ENCODE peak calls at places on chromosomes 7 and 10, in eight cellular contexts. F, R, I, S, W, H, C and O are unnamed samples.

GRCh38 chr7:97001221-97001620 is 4.1 kb upstream of the DLX6 start:
- DNase-seq in S (no peak), F (no peak), C (no peak), R (no peak), I (no peak), H (no peak), W (no peak), O (no peak)

GRCh38 chr10:119669975-119670640 is 18.9 kb downstream of the BAG3 start:
- DNase-seq in I (no peak), S (no peak), H (no peak), W (no peak), R (no peak), F (no peak), C (no peak), O (no peak)

GRCh38 chr10:79983286-79983909 is 34.5 kb upstream of the SFTPD start:
- DNase-seq in S (no peak), I (no peak), R (no peak), W (no peak), F (no peak), C (no peak), H (no peak), O (no peak)

GRCh38 chr7:106599343-106599698 is 61.6 kb downstream of the CCDC71L start:
- DNase-seq in R (no peak), I (no peak), F (no peak), W (no peak), S (no peak), H (peak; percentile 80), C (no peak), O (no peak)

GRCh38 chr7:149027055-149027454 is 1.2 kb downstream of the PDIA4 start:
- DNase-seq in W (peak; percentile 45), R (no peak), S (no peak), I (no peak), C (no peak), H (no peak), F (no peak), O (no peak)

GRCh38 chr10:77784856-77785255 is 141.7 kb downstream of the DLG5 start:
- DNase-seq in C (no peak), F (no peak), R (no peak), I (no peak), S (no peak), H (no peak), W (no peak), O (no peak)

GRCh38 chr10:20299037-20299557 is 482.9 kb downstream of the PLXDC2 start:
- DNase-seq in C (no peak), W (no peak), F (no peak), H (no peak), I (no peak), R (no peak), S (no peak), O (no peak)

GRCh38 chr7:21851445-21852043 is 94.2 kb downstream of the CDCA7L start:
- DNase-seq in H (no peak), R (no peak), C (no peak), W (no peak), I (no peak), S (no peak), F (no peak), O (no peak)

GRCh38 chr7:134174797-134175261 is 47.7 kb downstream of the LRGUK start:
- DNase-seq in R (peak; percentile 97), I (peak; percentile 67), W (peak; percentile 59), H (no peak), S (no peak), F (no peak), C (no peak), O (peak; percentile 93)

GRCh38 chr10:88232029-88232895 is 350.9 kb downstream of the RNLS start:
- DNase-seq in I (no peak), F (no peak), C (peak; percentile 52), W (no peak), H (no peak), R (no peak), S (no peak), O (no peak)

GRCh38 chr10:22253578-22253882 is 35.7 kb upstream of the EBLN1 start:
- DNase-seq in F (peak; percentile 23), H (no peak), I (no peak), C (no peak), W (no peak), S (peak; percentile 52), R (no peak), O (no peak)

GRCh38 chr7:92436843-92437445 is 10.3 kb upstream of the GATAD1 start:
- DNase-seq in I (no peak), F (no peak), W (no peak), C (no peak), S (no peak), R (no peak), H (no peak), O (no peak)

GRCh38 chr7:84637568-84638338 is 443.2 kb upstream of the SEMA3A start:
- DNase-seq in R (no peak), F (no peak), H (no peak), W (no peak), I (peak; percentile 74), C (no peak), S (no peak), O (peak; percentile 98)

GRCh38 chr7:91940572-91941341 is at the start of gene AKAP9:
- DNase-seq in R (peak; percentile 64), S (peak; percentile 85), H (peak; percentile 88), W (peak; percentile 92), I (no peak), C (peak; percentile 92), F (peak; percentile 85), O (peak; percentile 96)

GRCh38 chr10:58706836-58707235 is 194.2 kb downstream of the BICC1 start:
- DNase-seq in C (no peak), S (no peak), R (no peak), W (no peak), I (no peak), F (no peak), H (no peak), O (no peak)

GRCh38 chr10:19245889-19246841 is 197.6 kb downstream of the MALRD1 start:
- DNase-seq in R (no peak), F (no peak), W (no peak), S (no peak), C (no peak), I (no peak), H (no peak), O (no peak)

GRCh38 chr10:127243490-127244272 is 47.3 kb upstream of the INSYN2A start:
- DNase-seq in S (no peak), I (no peak), F (no peak), W (no peak), C (peak; percentile 24), R (peak; percentile 16), H (no peak), O (peak; percentile 72)

GRCh38 chr7:24354456-24354855 is 70.5 kb downstream of the NPY start:
- DNase-seq in C (no peak), F (no peak), W (no peak), S (no peak), R (no peak), I (no peak), H (no peak), O (no peak)

GRCh38 chr7:7563813-7564212 is 2.9 kb upstream of the MIOS start:
- DNase-seq in W (no peak), R (no peak), F (no peak), S (no peak), I (no peak), C (no peak), H (no peak), O (no peak)

GRCh38 chr10:121536271-121536918 is 61.8 kb downstream of the FGFR2 start:
- DNase-seq in I (no peak), H (no peak), C (no peak), R (no peak), S (no peak), W (no peak), F (no peak), O (no peak)

GRCh38 chr7:123772652-123773051 is 23.8 kb upstream of the WASL start:
- DNase-seq in W (no peak), C (no peak), R (no peak), I (no peak), S (no peak), H (no peak), F (no peak), O (no peak)

GRCh38 chr10:52644678-52645434 is 127.7 kb downstream of the MBL2 start:
- DNase-seq in H (peak; percentile 27), F (no peak), I (peak; percentile 28), W (peak; percentile 20), R (no peak), S (no peak), C (peak; percentile 37), O (peak; percentile 57)

GRCh38 chr7:36943591-36944430 is 219.5 kb upstream of the AOAH start:
- DNase-seq in W (no peak), C (no peak), I (no peak), H (no peak), R (peak; percentile 25), S (no peak), F (no peak), O (no peak)

GRCh38 chr10:62073429-62073828 is 171.9 kb downstream of the ARID5B start:
- DNase-seq in H (peak; percentile 64), I (no peak), R (no peak), S (no peak), W (no peak), C (no peak), F (no peak), O (no peak)

GRCh38 chr10:43355749-43356371 is 15.6 kb upstream of the FXYD4 start:
- DNase-seq in R (peak; percentile 30), H (no peak), W (no peak), I (peak; percentile 70), F (no peak), S (no peak), C (no peak), O (peak; percentile 72)

GRCh38 chr10:128373071-128373749 is 247.0 kb upstream of the MKI67 start:
- DNase-seq in F (no peak), W (peak; percentile 38), R (no peak), S (no peak), H (no peak), I (no peak), C (no peak), O (no peak)

GRCh38 chr7:99525713-99526440 is 21.4 kb downstream of the ZKSCAN5 start:
- DNase-seq in I (no peak), H (no peak), F (no peak), R (no peak), S (no peak), C (no peak), W (no peak), O (peak; percentile 32)

GRCh38 chr7:51376420-51377092 is 59.9 kb upstream of the COBL start:
- DNase-seq in H (no peak), W (no peak), I (no peak), C (no peak), S (no peak), R (no peak), F (no peak), O (peak; percentile 83)

GRCh38 chr7:123797673-123798526 is 47.1 kb upstream of the HYAL4 start:
- DNase-seq in H (peak; percentile 70), I (peak; percentile 62), W (peak; percentile 17), C (no peak), S (no peak), F (no peak), R (peak; percentile 32), O (peak; percentile 70)

GRCh38 chr10:15518256-15518655 is 147.2 kb upstream of the FAM171A1 start:
- DNase-seq in H (no peak), W (no peak), I (no peak), C (no peak), S (no peak), F (no peak), R (no peak), O (no peak)

GRCh38 chr7:74380720-74381119 is 73.0 kb upstream of the GTF2IRD1 start:
- DNase-seq in W (no peak), H (no peak), S (no peak), I (no peak), C (peak; percentile 37), F (no peak), R (no peak), O (no peak)

GRCh38 chr7:139666501-139666900 is 111.3 kb downstream of the HIPK2 start:
- DNase-seq in C (no peak), F (no peak), W (no peak), S (no peak), H (no peak), I (no peak), R (no peak), O (no peak)

GRCh38 chr7:158006841-158007696 is 580.6 kb downstream of the PTPRN2 start:
- DNase-seq in R (no peak), I (no peak), H (no peak), F (no peak), C (no peak), S (no peak), W (no peak), O (no peak)